ENCODE peak calls at places on chromosomes 12 and 14, in four cellular contexts. G is upper lobe of right lung, X is heart right ventricle, Z is endodermal cell. K is an unnamed sample.
A peak's percentile ranks its signal among the peaks of the same experiment; 100 is the strongest.

GRCh38 chr14:84071061-84071460 is 1458.9 kb upstream of the FLRT2 start:
- DNase-seq in Z (no peak), X (no peak), G (no peak), K (no peak)

GRCh38 chr12:131795064-131795463 is 33.1 kb upstream of the MMP17 start:
- DNase-seq in Z (no peak), G (no peak), X (no peak), K (no peak)

GRCh38 chr12:104248444-104248843 is 32.9 kb downstream of the TXNRD1 start:
- DNase-seq in Z (peak; percentile 75), G (no peak), X (no peak), K (no peak)

GRCh38 chr12:131753041-131753440 is 42.2 kb downstream of the SFSWAP start:
- DNase-seq in Z (peak; percentile 42), G (no peak), X (no peak), K (no peak)

GRCh38 chr12:132023658-132024057 is 73.9 kb downstream of the EP400 start:
- DNase-seq in G (peak; percentile 32), X (peak; percentile 53), Z (no peak), K (no peak)

GRCh38 chr12:52867636-52868035 is 18.8 kb upstream of the KRT78 start:
- DNase-seq in Z (peak; percentile 79), X (peak; percentile 66), G (peak; percentile 89), K (peak; percentile 4)

GRCh38 chr12:3335078-3335487 is 155.9 kb upstream of the PRMT8 start:
- DNase-seq in X (no peak), Z (no peak), G (peak; percentile 30), K (no peak)

GRCh38 chr14:97544581-97544980 is 747.4 kb downstream of the VRK1 start:
- DNase-seq in X (no peak), G (no peak), Z (no peak), K (no peak)

GRCh38 chr12:4256043-4256826 is 17.3 kb upstream of the CCND2 start:
- DNase-seq in G (no peak), Z (no peak), X (no peak), K (no peak)

GRCh38 chr12:6230321-6231110 is 30.3 kb downstream of the CD9 start:
- DNase-seq in G (peak; percentile 78), Z (no peak), X (no peak), K (peak; percentile 81)

GRCh38 chr12:11869901-11870300 is 200.8 kb upstream of the BCL2L14 start:
- DNase-seq in X (no peak), G (no peak), Z (no peak), K (no peak)

GRCh38 chr14:72907886-72908285 is 14.0 kb upstream of the DPF3 start:
- DNase-seq in X (no peak), Z (peak; percentile 63), G (no peak), K (no peak)

GRCh38 chr14:92677087-92677668 is 71.2 kb downstream of the LGMN start:
- DNase-seq in Z (no peak), G (peak; percentile 60), X (no peak), K (no peak)

GRCh38 chr12:30457621-30458289 is 237.9 kb downstream of the IPO8 start:
- DNase-seq in X (no peak), Z (no peak), G (no peak), K (no peak)

GRCh38 chr12:94621662-94622359 is 28.5 kb downstream of the TMCC3 start:
- DNase-seq in Z (peak; percentile 13), G (no peak), X (no peak), K (no peak)

GRCh38 chr14:105080161-105080560 is 14.9 kb upstream of the GPR132 start:
- DNase-seq in G (peak; percentile 18), Z (no peak), X (no peak), K (no peak)

GRCh38 chr12:131606218-131606899 is 104.5 kb upstream of the SFSWAP start:
- DNase-seq in G (no peak), Z (no peak), X (no peak), K (no peak)

GRCh38 chr12:115377230-115377629 is 693.3 kb upstream of the TBX3 start:
- DNase-seq in G (no peak), Z (no peak), X (no peak), K (no peak)

GRCh38 chr12:61037792-61038191 is 1222.4 kb upstream of the USP15 start:
- DNase-seq in Z (no peak), G (no peak), X (no peak), K (no peak)

GRCh38 chr14:103546651-103547454 is 15.6 kb downstream of the BAG5 start:
- DNase-seq in X (peak; percentile 81), Z (peak; percentile 96), G (peak; percentile 88), K (peak; percentile 68)

GRCh38 chr14:35509846-35510245 is 24.1 kb upstream of the INSM2 start:
- DNase-seq in G (no peak), Z (no peak), X (no peak), K (no peak)

GRCh38 chr12:100554608-100555077 is 18.8 kb upstream of the GAS2L3 start:
- DNase-seq in G (no peak), X (no peak), Z (peak; percentile 72), K (peak; percentile 1)

GRCh38 chr12:131991816-131992430 is 42.2 kb downstream of the EP400 start:
- DNase-seq in X (no peak), Z (peak; percentile 14), G (no peak), K (no peak)

GRCh38 chr12:23356440-23356839 is 593.0 kb downstream of the SOX5 start:
- DNase-seq in Z (no peak), X (no peak), G (no peak), K (no peak)
- H3K27ac ChIP-seq in Z (no peak overlapping the region), X (no peak overlapping the region), G (no peak overlapping the region), K (no peak overlapping the region)

DNA sequence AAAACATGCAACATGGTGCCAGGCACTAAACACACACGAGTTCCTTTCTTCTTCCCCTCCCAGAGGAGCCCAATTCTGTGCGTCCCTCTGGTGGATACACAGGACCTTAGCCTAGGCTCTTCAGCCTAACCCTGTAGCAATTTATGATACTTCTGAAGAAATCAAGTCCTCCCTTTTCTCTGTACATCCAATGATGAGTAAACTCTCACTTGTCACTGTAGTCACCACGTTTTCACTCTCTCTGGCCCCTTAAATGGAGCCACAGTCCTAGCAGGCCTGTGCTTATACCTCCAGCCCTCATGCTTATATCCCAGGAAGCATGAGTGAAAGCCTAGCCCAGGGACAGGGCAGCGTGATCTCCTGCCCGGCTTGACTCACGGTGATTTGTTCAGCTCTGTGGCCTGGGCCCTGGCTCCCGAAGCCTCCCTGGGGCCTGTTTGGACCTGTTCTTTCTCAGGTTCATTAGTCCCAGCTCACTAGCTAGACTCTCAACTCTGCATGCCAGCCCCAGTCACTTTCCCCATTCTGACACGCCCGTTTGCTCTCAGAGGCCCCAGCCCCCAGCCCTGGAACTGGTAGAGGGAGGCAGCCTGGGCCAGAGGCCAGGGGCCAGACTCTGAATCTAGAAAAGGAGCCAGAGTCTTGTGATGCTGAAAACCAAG is 24.1 kb upstream of the PLEKHG3 start:
- DNase-seq in G (no peak), Z (no peak), X (no peak), K (no peak)
- H3K27ac ChIP-seq in G (no peak overlapping the region), Z (no peak overlapping the region), X (no peak overlapping the region), K (peak overlapping the region; percentile 98)

GRCh38 chr14:51638071-51638944 is 13.4 kb upstream of the FRMD6 start:
- DNase-seq in G (no peak), Z (peak; percentile 77), X (no peak), K (no peak)
- H3K27ac ChIP-seq in G (no peak overlapping the region), Z (no peak overlapping the region), X (no peak overlapping the region), K (no peak overlapping the region)

GRCh38 chr12:14408208-14408607 is 42.7 kb downstream of the ATF7IP start:
- DNase-seq in Z (no peak), X (no peak), G (no peak), K (no peak)
- H3K27ac ChIP-seq in Z (no peak overlapping the region), X (no peak overlapping the region), G (no peak overlapping the region), K (no peak overlapping the region)